ENCODE peak calls at places on chromosomes 12 and 14, in four cellular contexts. One of them, this sample, is unnamed.

GRCh38 chr12:14774944-14775651 is 28.2 kb downstream of the WBP11 start:
- DNase-seq in HepG2: no peak
- DNase-seq in GM12878: no peak
- DNase-seq in A549: peak; percentile 33
- DNase-seq in this sample: no peak

GRCh38 chr12:109999649-109999971 is 380 bp downstream of the ANKRD13A start:
- DNase-seq in HepG2: no peak
- DNase-seq in GM12878: no peak
- DNase-seq in A549: no peak
- DNase-seq in this sample: no peak

GRCh38 chr14:39266589-39266870 is 32.8 kb downstream of the MIA2 start:
- DNase-seq in HepG2: peak; percentile 96
- DNase-seq in GM12878: no peak
- DNase-seq in A549: no peak
- DNase-seq in this sample: no peak

GRCh38 chr12:120649442-120650248 is 9.2 kb downstream of the CABP1 start:
- DNase-seq in HepG2: no peak
- DNase-seq in GM12878: no peak
- DNase-seq in A549: no peak
- DNase-seq in this sample: no peak

GRCh38 chr12:53224268-53224896 is 7.6 kb downstream of the RARG start:
- DNase-seq in HepG2: peak; percentile 40
- DNase-seq in GM12878: no peak
- DNase-seq in A549: peak; percentile 44
- DNase-seq in this sample: no peak

GRCh38 chr14:62253931-62254330 is 491.7 kb downstream of the SNAPC1 start:
- DNase-seq in HepG2: no peak
- DNase-seq in GM12878: no peak
- DNase-seq in A549: no peak
- DNase-seq in this sample: no peak

GRCh38 chr14:98259881-98260280 is 1012.1 kb downstream of the BCL11B start:
- DNase-seq in HepG2: no peak
- DNase-seq in GM12878: no peak
- DNase-seq in A549: no peak
- DNase-seq in this sample: no peak

GRCh38 chr14:88535149-88535548 is 19.7 kb downstream of the PTPN21 start:
- DNase-seq in HepG2: peak; percentile 75
- DNase-seq in GM12878: no peak
- DNase-seq in A549: no peak
- DNase-seq in this sample: peak; percentile 25

GRCh38 chr12:21751517-21751916 is 23.0 kb downstream of the KCNJ8 start:
- DNase-seq in HepG2: no peak
- DNase-seq in GM12878: no peak
- DNase-seq in A549: no peak
- DNase-seq in this sample: peak; percentile 43

GRCh38 chr12:112574896-112575558 is 156.3 kb downstream of the PTPN11 start:
- DNase-seq in HepG2: no peak
- DNase-seq in GM12878: no peak
- DNase-seq in A549: no peak
- DNase-seq in this sample: no peak

GRCh38 chr12:124171231-124171985 is 123.5 kb upstream of the RFLNA start:
- DNase-seq in HepG2: no peak
- DNase-seq in GM12878: no peak
- DNase-seq in A549: no peak
- DNase-seq in this sample: no peak

GRCh38 chr12:131117438-131118245 is 163.9 kb downstream of the ADGRD1 start:
- DNase-seq in HepG2: no peak
- DNase-seq in GM12878: no peak
- DNase-seq in A549: no peak
- DNase-seq in this sample: no peak

GRCh38 chr12:131119936-131120335 is 166.2 kb downstream of the ADGRD1 start:
- DNase-seq in HepG2: no peak
- DNase-seq in GM12878: no peak
- DNase-seq in A549: no peak
- DNase-seq in this sample: no peak

GRCh38 chr12:131120831-131121271 is 167.1 kb downstream of the ADGRD1 start:
- DNase-seq in HepG2: no peak
- DNase-seq in GM12878: no peak
- DNase-seq in A549: no peak
- DNase-seq in this sample: no peak

GRCh38 chr12:131116437-131117117 is 162.9 kb downstream of the ADGRD1 start:
- DNase-seq in HepG2: no peak
- DNase-seq in GM12878: no peak
- DNase-seq in A549: peak; percentile 45
- DNase-seq in this sample: peak; percentile 48

DNA sequence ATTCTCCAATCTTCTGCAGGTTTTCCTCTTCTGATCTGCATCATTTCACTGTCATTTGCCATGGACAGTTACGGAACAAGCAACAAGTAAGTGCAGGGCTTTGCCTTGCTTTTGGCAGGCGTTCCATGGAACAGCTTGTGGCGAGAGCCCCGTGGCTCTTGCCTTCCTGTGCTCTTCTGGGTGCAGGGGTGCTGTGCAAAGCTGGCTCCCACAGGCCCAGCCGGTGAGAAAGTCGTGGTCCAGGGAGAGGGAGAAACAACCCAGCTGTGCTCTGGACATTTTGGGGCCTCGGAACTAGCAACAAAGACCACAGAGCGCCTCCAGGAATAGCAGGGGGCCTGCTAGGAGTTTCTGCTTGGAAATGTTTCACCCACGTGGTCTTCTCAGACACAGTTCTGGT is 164.7 kb downstream of the ADGRD1 start:
- DNase-seq in HepG2: no peak
- DNase-seq in GM12878: no peak
- DNase-seq in A549: no peak
- DNase-seq in this sample: no peak
- TF ChIP-seq BHLHE40 in HepG2: no peak
- TF ChIP-seq BHLHE40 in GM12878: no peak
- TF ChIP-seq BHLHE40 in A549: no peak
- TF ChIP-seq BHLHE40 in this sample: no peak

GRCh38 chr12:72273851-72274284 is 1.7 kb downstream of the TRHDE start:
- DNase-seq in HepG2: no peak
- DNase-seq in GM12878: no peak
- DNase-seq in A549: no peak
- DNase-seq in this sample: no peak

GRCh38 chr12:72274926-72275325 is 2.8 kb downstream of the TRHDE start:
- DNase-seq in HepG2: peak; percentile 6
- DNase-seq in GM12878: no peak
- DNase-seq in A549: no peak
- DNase-seq in this sample: no peak

GRCh38 chr12:72271741-72272661 is at the start of gene TRHDE:
- DNase-seq in HepG2: no peak
- DNase-seq in GM12878: no peak
- DNase-seq in A549: no peak
- DNase-seq in this sample: peak; percentile 67

GRCh38 chr12:72272731-72273498 is 745 bp downstream of the TRHDE start:
- DNase-seq in HepG2: no peak
- DNase-seq in GM12878: no peak
- DNase-seq in A549: no peak
- DNase-seq in this sample: peak; percentile 20

DNA sequence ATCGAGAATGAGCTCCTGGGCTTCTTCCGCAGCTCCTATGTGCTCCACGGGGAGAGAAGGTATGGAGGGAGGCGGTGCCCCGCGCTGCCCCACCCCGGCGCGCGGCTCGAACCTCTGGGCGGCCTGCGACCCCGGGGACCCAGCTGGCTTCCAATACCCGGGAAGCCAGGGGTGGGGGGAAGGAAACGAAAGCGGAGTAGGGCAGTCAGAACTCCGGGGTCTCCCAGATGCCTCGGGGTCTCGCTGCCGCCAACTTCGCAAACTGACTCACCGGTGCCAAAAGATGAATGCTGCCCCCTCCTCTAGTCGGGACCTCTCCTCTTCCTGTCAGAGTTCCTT is 1.3 kb downstream of the TRHDE start:
- DNase-seq in HepG2: no peak
- DNase-seq in GM12878: no peak
- DNase-seq in A549: no peak
- DNase-seq in this sample: no peak
- TF ChIP-seq BHLHE40 in HepG2: no peak
- TF ChIP-seq BHLHE40 in GM12878: no peak
- TF ChIP-seq BHLHE40 in A549: no peak
- TF ChIP-seq BHLHE40 in this sample: no peak

DNA sequence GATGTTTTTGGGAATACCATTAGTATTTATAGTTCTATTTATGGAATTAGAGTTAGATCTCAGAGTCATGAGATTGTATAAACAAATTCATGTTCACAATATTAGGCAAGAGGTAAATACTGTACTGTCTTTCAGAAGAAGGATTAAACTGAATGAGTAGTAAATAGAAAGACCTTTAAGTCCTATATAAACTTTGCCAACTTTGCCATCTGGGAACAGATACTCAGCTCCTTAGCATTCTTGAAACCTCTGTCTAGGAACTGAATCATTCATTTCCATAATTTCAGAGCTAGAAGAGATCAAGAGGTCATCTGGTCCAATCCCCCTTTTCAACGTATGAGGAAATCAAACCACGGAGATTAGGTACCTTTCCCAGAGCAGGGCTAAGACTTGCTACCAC is 141.1 kb downstream of the CAND1 start:
- DNase-seq in HepG2: no peak
- DNase-seq in GM12878: no peak
- DNase-seq in A549: no peak
- DNase-seq in this sample: no peak
- TF ChIP-seq BHLHE40 in HepG2: no peak
- TF ChIP-seq BHLHE40 in GM12878: no peak
- TF ChIP-seq BHLHE40 in A549: no peak
- TF ChIP-seq BHLHE40 in this sample: no peak

GRCh38 chr12:85968606-85969005 is 94.5 kb downstream of the NTS start:
- DNase-seq in HepG2: no peak
- DNase-seq in GM12878: no peak
- DNase-seq in A549: no peak
- DNase-seq in this sample: no peak

DNA sequence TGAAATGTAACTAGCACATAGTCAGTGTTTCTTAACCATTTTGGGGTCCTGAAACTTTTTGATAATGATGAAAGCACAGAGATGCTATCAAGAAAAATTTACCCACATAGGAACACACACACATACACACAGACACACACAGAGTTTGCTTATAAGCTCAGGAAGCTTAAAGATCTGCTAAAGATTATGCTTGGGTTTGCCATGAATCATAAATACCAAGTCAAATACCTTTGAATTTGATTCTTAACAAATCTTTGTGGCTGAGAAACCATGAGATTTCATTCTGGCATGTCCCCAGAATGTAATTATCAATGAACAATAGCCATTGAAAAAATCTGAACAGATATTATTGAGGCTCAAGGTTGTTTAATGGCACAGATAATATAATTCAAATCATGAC is 89.2 kb downstream of the NTS start:
- DNase-seq in HepG2: no peak
- DNase-seq in GM12878: no peak
- DNase-seq in A549: no peak
- DNase-seq in this sample: no peak
- TF ChIP-seq BHLHE40 in HepG2: no peak
- TF ChIP-seq BHLHE40 in GM12878: no peak
- TF ChIP-seq BHLHE40 in A549: no peak
- TF ChIP-seq BHLHE40 in this sample: no peak

This sample was measured in HEK293T.